ENCODE peak calls at places on chromosomes 16 and 17, in six cellular contexts. O is heart right ventricle, X is fibroblast of lung, M is GM23338, D is foreskin fibroblast, F is PC-3. V is an unnamed sample.

GRCh38 chr16:73193464-73193863 is 145.5 kb upstream of the ZFHX3 start:
- DNase-seq in X (no peak), O (no peak), D (no peak), M (no peak), F (no peak), V (no peak)

GRCh38 chr16:84199861-84200260 is 8.9 kb downstream of the ADAD2 start:
- DNase-seq in F (no peak), O (no peak), X (no peak), M (no peak), D (no peak), V (no peak)

GRCh38 chr17:65366102-65366844 is 195.2 kb downstream of the AXIN2 start:
- DNase-seq in M (no peak), F (no peak), D (no peak), O (no peak), X (no peak), V (no peak)

GRCh38 chr16:25014500-25015147 is 545 bp downstream of the ARHGAP17 start:
- DNase-seq in F (peak), X (peak), O (peak), M (peak), D (peak), V (no peak)

GRCh38 chr16:4682616-4683254 is 10.6 kb upstream of the NUDT16L1 start:
- DNase-seq in M (peak), O (no peak), F (peak), D (no peak), X (peak), V (no peak)

GRCh38 chr16:23987443-23987842 is 151.7 kb downstream of the PRKCB start:
- DNase-seq in O (no peak), X (no peak), M (no peak), D (no peak), F (no peak), V (no peak)

GRCh38 chr17:71740866-71741265 is 380.0 kb upstream of the SOX9 start:
- DNase-seq in X (no peak), M (no peak), D (no peak), F (no peak), O (no peak), V (no peak)

GRCh38 chr16:67147437-67148140 is 3.2 kb downstream of the B3GNT9 start:
- DNase-seq in O (no peak), M (no peak), F (no peak), X (no peak), D (no peak), V (no peak)

GRCh38 chr16:89801800-89802199 is 14.6 kb downstream of the FANCA start:
- DNase-seq in X (peak), F (no peak), O (no peak), M (no peak), D (peak), V (no peak)

GRCh38 chr17:1074886-1075665 is 78.1 kb downstream of the TIMM22 start:
- DNase-seq in F (no peak), O (peak), D (no peak), M (no peak), X (no peak), V (no peak)

GRCh38 chr17:2996208-2996855 is 67.1 kb downstream of the OR1D5 start:
- DNase-seq in F (no peak), D (peak), M (no peak), X (peak), O (no peak), V (no peak)

GRCh38 chr17:30343741-30344140 is 9.9 kb upstream of the TMIGD1 start:
- DNase-seq in O (no peak), F (no peak), D (no peak), X (no peak), M (no peak), V (no peak)

GRCh38 chr17:46264456-46265198 is 30.3 kb upstream of the LRRC37A start:
- DNase-seq in X (peak), D (peak), M (peak), F (peak), O (no peak), V (peak)

GRCh38 chr17:67993998-67994361 is 2.3 kb downstream of the C17orf58 start:
- DNase-seq in D (no peak), O (no peak), X (peak), F (no peak), M (peak), V (no peak)

GRCh38 chr16:66649636-66650205 is 45.2 kb downstream of the CMTM3 start:
- DNase-seq in M (no peak), F (no peak), X (no peak), D (no peak), O (no peak), V (no peak)

GRCh38 chr16:12899529-12900168 is 1.7 kb upstream of the SHISA9 start:
- DNase-seq in D (no peak), O (no peak), M (no peak), F (peak), X (no peak), V (no peak)

GRCh38 chr17:50425001-50425681 is 877 bp upstream of the ACSF2 start:
- DNase-seq in F (no peak), D (no peak), X (no peak), O (no peak), M (no peak), V (no peak)

GRCh38 chr16:81626181-81626674 is 152.9 kb upstream of the PLCG2 start:
- DNase-seq in X (no peak), F (peak), M (no peak), D (peak), O (no peak), V (no peak)

GRCh38 chr17:50035421-50035879 is 20.5 kb upstream of the ITGA3 start:
- DNase-seq in D (no peak), O (no peak), F (no peak), M (no peak), X (no peak), V (no peak)

GRCh38 chr16:52069866-52070265 is 477.1 kb downstream of the TOX3 start:
- DNase-seq in D (no peak), X (peak), O (no peak), M (peak), F (peak), V (no peak)

GRCh38 chr17:43908111-43908721 is 880 bp upstream of the MPP2 start:
- DNase-seq in X (peak), O (peak), F (no peak), M (peak), D (peak), V (no peak)

GRCh38 chr16:11389631-11390565 is 44.6 kb downstream of the RMI2 start:
- DNase-seq in O (no peak), X (no peak), F (no peak), D (no peak), M (no peak), V (no peak)

DNA sequence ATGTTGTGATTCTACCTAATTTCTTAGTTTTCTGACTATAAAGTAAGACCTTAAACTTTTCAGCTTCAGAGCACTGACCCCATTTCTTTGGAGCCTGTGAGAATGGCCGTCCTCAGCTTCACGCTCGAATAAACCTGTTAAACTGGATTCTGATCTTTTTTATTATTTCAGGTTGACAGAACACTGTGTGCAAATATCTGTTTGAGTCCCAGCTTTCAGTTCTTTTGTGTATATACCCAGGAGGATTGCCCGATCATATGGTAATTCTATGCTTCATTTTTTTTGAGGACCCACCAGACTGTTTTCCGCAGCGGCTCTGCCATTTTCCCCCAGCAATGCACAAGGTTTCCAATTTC is 19.9 kb upstream of the KCNH6 start:
- DNase-seq in F (peak), M (no peak), X (no peak), O (no peak), D (no peak), V (no peak)
- H3K4me3 ChIP-seq in F (peak), M (no peak), X (no peak), O (no peak), D (no peak), V (no peak)

GRCh38 chr17:78029697-78030096 is 71.2 kb downstream of the TNRC6C start:
- DNase-seq in D (no peak), F (no peak), X (no peak), O (no peak), M (no peak), V (no peak)
- H3K4me3 ChIP-seq in D (no peak), F (no peak), X (no peak), O (no peak), M (no peak), V (no peak)

GRCh38 chr17:12627177-12627629 is 38.5 kb upstream of the MYOCD start:
- DNase-seq in M (no peak), F (peak), X (peak), O (peak), D (peak), V (peak)

GRCh38 chr17:12624221-12624620 is 41.5 kb upstream of the MYOCD start:
- DNase-seq in M (no peak), D (no peak), F (no peak), O (no peak), X (peak), V (peak)

GRCh38 chr17:12631076-12631475 is 34.6 kb upstream of the MYOCD start:
- DNase-seq in X (no peak), D (no peak), O (peak), M (no peak), F (no peak), V (no peak)

GRCh38 chr17:12625092-12625491 is 40.6 kb upstream of the MYOCD start:
- DNase-seq in D (no peak), O (no peak), F (no peak), M (no peak), X (no peak), V (no peak)

GRCh38 chr17:12627776-12628491 is 37.8 kb upstream of the MYOCD start:
- DNase-seq in X (peak), M (no peak), O (no peak), D (peak), F (no peak), V (peak)
- H3K4me3 ChIP-seq in X (no peak), M (no peak), O (no peak), D (no peak), F (no peak), V (no peak)

GRCh38 chr16:3149193-3149530 is 14.3 kb downstream of the ZNF213 start:
- DNase-seq in D (no peak), M (no peak), X (no peak), F (no peak), O (no peak), V (no peak)
- H3K4me3 ChIP-seq in D (no peak), M (peak), X (no peak), F (peak), O (peak), V (peak)

GRCh38 chr16:1156111-1156982 is 3.4 kb downstream of the CACNA1H start:
- DNase-seq in M (no peak), D (no peak), O (no peak), X (no peak), F (no peak), V (no peak)

GRCh38 chr16:1154291-1154886 is 1.5 kb downstream of the CACNA1H start:
- DNase-seq in X (no peak), M (peak), D (no peak), F (no peak), O (peak), V (no peak)

GRCh38 chr16:1153480-1154160 is 714 bp downstream of the CACNA1H start:
- DNase-seq in O (no peak), F (no peak), M (no peak), X (no peak), D (no peak), V (no peak)

GRCh38 chr16:1155353-1156110 is 2.6 kb downstream of the CACNA1H start:
- DNase-seq in M (no peak), O (no peak), D (no peak), X (no peak), F (no peak), V (no peak)

GRCh38 chr16:1154887-1155331 is 2.0 kb downstream of the CACNA1H start:
- DNase-seq in X (no peak), O (no peak), D (no peak), M (no peak), F (peak), V (no peak)
- H3K4me3 ChIP-seq in X (no peak), O (peak), D (no peak), M (no peak), F (peak), V (peak)

V was measured in skeletal muscle cell.